ENCODE peak calls at places on chromosomes 13 and 19, in five cellular contexts. P is stimulated activated CD4-positive, alpha-beta T cell treated with anti-CD3 and anti-CD28 coated beads, Interleukin-1b, Interleukin-23, amount 100 ng/mL, for 1 hour; A is left cardiac atrium; G is activated T-helper 9 cell treated with anti-CD3 and anti-CD28 coated beads, Interleukin-2, amount 50 U/mL, for 16 hours; R is EH. X is an unnamed sample.
A peak's percentile ranks its signal among the peaks of the same experiment; 100 is the strongest.

GRCh38 chr19:47035495-47036232 is 12.8 kb downstream of the TMEM160 start:
- DNase-seq in R (peak; percentile 81), A (peak; percentile 83), G (peak; percentile 92), P (peak; percentile 97), X (peak; percentile 69)

GRCh38 chr19:38046254-38047047 is 139.4 kb downstream of the SIPA1L3 start:
- DNase-seq in R (no peak), A (no peak), G (no peak), P (no peak), X (no peak)

GRCh38 chr13:110799246-110800236 is 86.0 kb downstream of the ING1 start:
- DNase-seq in G (no peak), P (no peak), R (peak; percentile 80), A (peak; percentile 70), X (no peak)

GRCh38 chr19:5292453-5292842 is 48.2 kb downstream of the PTPRS start:
- DNase-seq in G (no peak), P (no peak), A (no peak), R (no peak), X (no peak)

GRCh38 chr19:5491565-5491964 is 36.3 kb downstream of the ZNRF4 start:
- DNase-seq in P (no peak), G (no peak), A (no peak), R (no peak), X (no peak)

GRCh38 chr19:3154957-3155736 is 19.3 kb downstream of the GNA15 start:
- DNase-seq in A (peak; percentile 89), G (peak; percentile 70), P (peak; percentile 56), R (peak; percentile 100), X (peak; percentile 85)

GRCh38 chr13:74134777-74135305 is 637 bp upstream of the KLF12 start:
- DNase-seq in P (peak; percentile 30), G (peak; percentile 59), R (no peak), A (peak; percentile 64), X (no peak)

GRCh38 chr13:109426690-109426990 is 359.7 kb downstream of the IRS2 start:
- DNase-seq in P (no peak), G (no peak), A (no peak), R (no peak), X (no peak)

GRCh38 chr13:52070929-52071523 is 46.5 kb downstream of the UTP14C start:
- DNase-seq in G (no peak), R (peak; percentile 53), P (no peak), A (no peak), X (no peak)

GRCh38 chr13:30898070-30898469 is 8.0 kb upstream of the MEDAG start:
- DNase-seq in P (no peak), R (no peak), G (no peak), A (no peak), X (no peak)

GRCh38 chr19:29831041-29831548 is 19.3 kb downstream of the CCNE1 start:
- DNase-seq in A (no peak), P (no peak), R (no peak), G (peak; percentile 30), X (no peak)

GRCh38 chr13:43787998-43788397 is 1.2 kb upstream of the ENOX1 start:
- DNase-seq in A (no peak), G (no peak), R (peak; percentile 53), P (no peak), X (no peak)